ENCODE peak calls at places on chromosomes 1 and 21, in six cellular contexts. M is IMR-90, B is adrenal gland, O is PC-9, G is fibroblast of lung, D is SJSA1. E is an unnamed sample. For H3K4me1, the result is how much of the 10 kb centered on the place peaks cover.

GRCh38 chr1:53135735-53136114 is 6.7 kb downstream of the SLC1A7 start:
- DNase-seq in M (peak), B (no peak), O (peak), G (peak), D (peak), E (no peak)

GRCh38 chr1:228141871-228142615 is 2.0 kb downstream of the GUK1 start:
- DNase-seq in M (peak), B (no peak), O (no peak), G (peak), D (no peak), E (peak)

GRCh38 chr1:55375617-55376258 is 160.6 kb upstream of the USP24 start:
- DNase-seq in M (peak), B (no peak), O (peak), G (peak), D (peak), E (no peak)

GRCh38 chr1:180156631-180157091 is 2.0 kb downstream of the QSOX1 start:
- DNase-seq in M (peak), B (no peak), O (no peak), G (peak), D (peak), E (no peak)

GRCh38 chr1:65069186-65069585 is 78.8 kb upstream of the AK4 start:
- DNase-seq in M (no peak), B (no peak), O (no peak), G (no peak), D (no peak), E (no peak)

GRCh38 chr1:166485620-166486019 is 318.8 kb upstream of the FAM78B start:
- DNase-seq in M (no peak), B (no peak), O (no peak), G (peak), D (no peak), E (no peak)

GRCh38 chr21:28261291-28261690 is 731.4 kb downstream of the LTN1 start:
- DNase-seq in M (no peak), B (no peak), O (no peak), G (peak), D (no peak), E (no peak)

GRCh38 chr1:209513226-209513625 is 70.3 kb upstream of the CAMK1G start:
- DNase-seq in M (peak), B (no peak), O (peak), G (peak), D (peak), E (no peak)

GRCh38 chr1:183470961-183471747 is 1.1 kb upstream of the SMG7 start:
- DNase-seq in M (peak), B (peak), O (peak), G (peak), D (peak), E (peak)

GRCh38 chr21:45450741-45451740 is 46.1 kb downstream of the COL18A1 start:
- DNase-seq in M (no peak), B (no peak), O (no peak), G (peak), D (no peak), E (peak)

GRCh38 chr21:34534522-34534921 is 22.5 kb upstream of the KCNE1 start:
- DNase-seq in M (no peak), B (no peak), O (peak), G (peak), D (peak), E (no peak)

GRCh38 chr1:234730542-234731370 is 120.8 kb upstream of the IRF2BP2 start:
- DNase-seq in M (no peak), B (no peak), O (no peak), G (no peak), D (no peak), E (no peak)

GRCh38 chr1:16011936-16012589 is 5.8 kb downstream of the HSPB7 start:
- DNase-seq in M (no peak), B (no peak), O (no peak), G (no peak), D (no peak), E (no peak)

GRCh38 chr1:182670032-182670431 is 14.4 kb downstream of the RGS8 start:
- DNase-seq in M (no peak), B (no peak), O (no peak), G (no peak), D (no peak), E (no peak)

GRCh38 chr1:235831148-235831547 is 35.6 kb downstream of the LYST start:
- DNase-seq in M (peak), B (no peak), O (no peak), G (peak), D (no peak), E (no peak)

GRCh38 chr1:15636436-15636835 is 19.2 kb downstream of the DDI2 start:
- DNase-seq in M (no peak), B (no peak), O (no peak), G (no peak), D (no peak), E (peak)

GRCh38 chr1:30668546-30669327 is 54.6 kb downstream of the MATN1 start:
- DNase-seq in M (peak), B (no peak), O (no peak), G (peak), D (no peak), E (peak)

GRCh38 chr1:64476251-64476952 is 6.5 kb downstream of the CACHD1 start:
- DNase-seq in M (peak), B (no peak), O (no peak), G (peak), D (no peak), E (no peak)

GRCh38 chr21:41510500-41510899 is 2.5 kb upstream of the TMPRSS2 start:
- DNase-seq in M (no peak), B (no peak), O (no peak), G (no peak), D (no peak), E (no peak)

GRCh38 chr1:205324781-205325180 is 3.2 kb upstream of the NUAK2 start:
- DNase-seq in M (peak), B (no peak), O (no peak), G (peak), D (peak), E (no peak)

GRCh38 chr1:165389609-165390008 is 33.1 kb upstream of the LMX1A start:
- DNase-seq in M (no peak), B (no peak), O (no peak), G (no peak), D (no peak), E (no peak)

GRCh38 chr1:3981261-3981660 is 81.2 kb upstream of the C1orf174 start:
- DNase-seq in M (no peak), B (no peak), O (no peak), G (no peak), D (no peak), E (no peak)

GRCh38 chr1:247112479-247112781 is 8.3 kb upstream of the ZNF669 start:
- DNase-seq in M (no peak), B (no peak), O (no peak), G (no peak), D (no peak), E (no peak)
- H3K4me3 ChIP-seq in M (no peak), B (no peak), O (no peak), G (no peak), D (peak), E (peak)

DNA sequence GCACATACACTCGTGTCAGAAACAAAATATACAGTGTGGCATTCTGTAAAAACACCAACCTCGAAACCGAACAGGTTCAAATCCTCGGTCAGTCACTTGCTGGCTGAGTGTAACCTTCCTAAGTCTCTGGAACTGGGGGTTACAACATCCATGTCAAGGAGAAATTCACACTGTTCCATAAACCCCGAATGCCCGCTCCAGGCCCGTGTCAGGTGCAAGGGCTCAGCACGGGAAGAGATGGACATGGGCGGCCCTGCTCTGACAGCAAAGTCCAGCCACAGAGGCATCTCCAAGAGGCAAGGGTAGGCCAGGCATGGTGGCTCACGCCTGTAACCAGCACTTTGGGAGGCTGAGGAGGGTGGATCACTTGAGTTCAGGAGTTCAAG is 79.5 kb downstream of the SLC66A1 start:
- DNase-seq in M (no peak), B (no peak), O (no peak), G (no peak), D (no peak), E (no peak)
- H3K4me1 ChIP-seq in M (under half), B (under half), O (under half), G (under half), D (under half), E (under half)

GRCh38 chr21:37370152-37371040 is 3.8 kb downstream of the DYRK1A start:
- DNase-seq in M (peak), B (no peak), O (no peak), G (peak), D (peak), E (no peak)
- H3K27ac ChIP-seq in M (peak), B (no peak), O (peak), G (peak), D (peak), E (peak)

GRCh38 chr1:12480031-12480430 is 138.0 kb downstream of the DHRS3 start:
- DNase-seq in M (no peak), B (no peak), O (no peak), G (no peak), D (no peak), E (no peak)

GRCh38 chr1:12477301-12477700 is 140.7 kb downstream of the DHRS3 start:
- DNase-seq in M (no peak), B (no peak), O (no peak), G (no peak), D (no peak), E (no peak)

GRCh38 chr1:12478612-12478985 is 139.4 kb downstream of the DHRS3 start:
- DNase-seq in M (no peak), B (no peak), O (peak), G (no peak), D (no peak), E (no peak)

GRCh38 chr1:12479311-12479710 is 138.7 kb downstream of the DHRS3 start:
- DNase-seq in M (no peak), B (no peak), O (no peak), G (no peak), D (no peak), E (no peak)

GRCh38 chr1:12477936-12478611 is 139.9 kb downstream of the DHRS3 start:
- DNase-seq in M (peak), B (peak), O (peak), G (peak), D (peak), E (peak)
- H3K4me3 ChIP-seq in M (no peak), B (no peak), O (peak), G (no peak), D (no peak), E (peak)

GRCh38 chr1:163173121-163173520 is 29.6 kb downstream of the RGS5 start:
- DNase-seq in M (no peak), B (no peak), O (no peak), G (peak), D (peak), E (no peak)
- H3K4me1 ChIP-seq in M (under half), B (under half), O (under half), G (under half), D (half or more), E (under half)

GRCh38 chr1:39268906-39269305 is 64.4 kb downstream of the MACF1 start:
- DNase-seq in M (peak), B (no peak), O (no peak), G (peak), D (no peak), E (no peak)

GRCh38 chr1:39266269-39266668 is 61.8 kb downstream of the MACF1 start:
- DNase-seq in M (no peak), B (no peak), O (no peak), G (peak), D (no peak), E (no peak)

GRCh38 chr1:39268112-39268581 is 63.7 kb downstream of the MACF1 start:
- DNase-seq in M (peak), B (peak), O (no peak), G (peak), D (peak), E (no peak)

GRCh38 chr1:39269349-39269748 is 64.9 kb downstream of the MACF1 start:
- DNase-seq in M (no peak), B (no peak), O (no peak), G (no peak), D (no peak), E (no peak)

DNA sequence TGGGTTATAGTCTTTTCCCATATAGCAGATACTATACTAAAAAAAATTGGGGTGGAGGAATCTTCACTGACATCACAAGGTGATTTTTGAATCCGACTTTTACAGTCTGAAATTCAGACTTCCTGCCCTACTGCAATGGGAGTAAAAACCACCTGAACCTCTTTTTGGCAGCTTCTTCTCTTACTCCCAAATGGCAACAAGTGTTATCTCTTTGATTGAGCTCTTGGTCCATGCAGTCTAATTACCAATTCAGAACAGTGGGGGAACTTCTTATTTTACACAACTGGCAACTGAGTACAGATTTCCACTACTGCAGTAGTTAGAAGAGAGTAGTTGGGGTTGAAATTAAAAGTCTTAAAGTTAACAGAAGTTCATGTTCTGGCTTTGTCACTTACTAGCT is 62.3 kb downstream of the MACF1 start:
- DNase-seq in M (no peak), B (no peak), O (no peak), G (no peak), D (no peak), E (no peak)
- H3K27ac ChIP-seq in M (no peak), B (no peak), O (no peak), G (no peak), D (no peak), E (no peak)

E was measured in psoas muscle.